ENCODE peak calls at places on chromosomes 13 and 19, in eight cellular contexts. One of them, this sample, is unnamed.

GRCh38 chr13:44470623-44471562 is 97.3 kb downstream of the SERP2 start:
- DNase-seq in psoas muscle: no peak
- DNase-seq in endothelial cell: no peak
- DNase-seq in omental fat pad: no peak
- DNase-seq in brain microvascular endothelial cell: no peak
- DNase-seq in thoracic aorta: no peak
- DNase-seq in choroid plexus epithelial cell: peak; percentile 61
- DNase-seq in dorsolateral prefrontal cortex: no peak
- DNase-seq in this sample: no peak

GRCh38 chr13:105929486-105929885 is 606.0 kb downstream of the EFNB2 start:
- DNase-seq in brain microvascular endothelial cell: no peak
- DNase-seq in psoas muscle: no peak
- DNase-seq in choroid plexus epithelial cell: no peak
- DNase-seq in endothelial cell: no peak
- DNase-seq in thoracic aorta: no peak
- DNase-seq in omental fat pad: no peak
- DNase-seq in dorsolateral prefrontal cortex: no peak
- DNase-seq in this sample: no peak

GRCh38 chr13:113157929-113158747 is at the start of gene PROZ:
- DNase-seq in thoracic aorta: no peak
- DNase-seq in brain microvascular endothelial cell: no peak
- DNase-seq in endothelial cell: no peak
- DNase-seq in omental fat pad: no peak
- DNase-seq in dorsolateral prefrontal cortex: no peak
- DNase-seq in psoas muscle: no peak
- DNase-seq in choroid plexus epithelial cell: no peak
- DNase-seq in this sample: no peak

GRCh38 chr19:38253788-38254187 is 2.4 kb downstream of the PPP1R14A start:
- DNase-seq in endothelial cell: no peak
- DNase-seq in choroid plexus epithelial cell: no peak
- DNase-seq in omental fat pad: no peak
- DNase-seq in psoas muscle: no peak
- DNase-seq in thoracic aorta: no peak
- DNase-seq in brain microvascular endothelial cell: no peak
- DNase-seq in dorsolateral prefrontal cortex: no peak
- DNase-seq in this sample: no peak

GRCh38 chr19:43809762-43810696 is 7.8 kb upstream of the LYPD5 start:
- DNase-seq in dorsolateral prefrontal cortex: no peak
- DNase-seq in psoas muscle: no peak
- DNase-seq in thoracic aorta: no peak
- DNase-seq in brain microvascular endothelial cell: peak; percentile 25
- DNase-seq in choroid plexus epithelial cell: peak; percentile 85
- DNase-seq in endothelial cell: no peak
- DNase-seq in omental fat pad: no peak
- DNase-seq in this sample: no peak

GRCh38 chr13:109707044-109707794 is 79.2 kb downstream of the IRS2 start:
- DNase-seq in choroid plexus epithelial cell: no peak
- DNase-seq in endothelial cell: no peak
- DNase-seq in thoracic aorta: no peak
- DNase-seq in omental fat pad: no peak
- DNase-seq in brain microvascular endothelial cell: no peak
- DNase-seq in psoas muscle: no peak
- DNase-seq in dorsolateral prefrontal cortex: no peak
- DNase-seq in this sample: no peak

GRCh38 chr19:46442808-46443450 is 14.2 kb upstream of the PNMA8C start:
- DNase-seq in psoas muscle: no peak
- DNase-seq in brain microvascular endothelial cell: peak; percentile 59
- DNase-seq in choroid plexus epithelial cell: peak; percentile 79
- DNase-seq in omental fat pad: no peak
- DNase-seq in thoracic aorta: no peak
- DNase-seq in dorsolateral prefrontal cortex: no peak
- DNase-seq in endothelial cell: no peak
- DNase-seq in this sample: no peak

GRCh38 chr19:13795595-13796300 is 505 bp downstream of the ZSWIM4 start:
- DNase-seq in brain microvascular endothelial cell: no peak
- DNase-seq in psoas muscle: peak; percentile 64
- DNase-seq in omental fat pad: no peak
- DNase-seq in dorsolateral prefrontal cortex: no peak
- DNase-seq in endothelial cell: no peak
- DNase-seq in choroid plexus epithelial cell: peak; percentile 30
- DNase-seq in thoracic aorta: no peak
- DNase-seq in this sample: no peak

GRCh38 chr13:109729031-109729870 is 57.1 kb downstream of the IRS2 start:
- DNase-seq in psoas muscle: no peak
- DNase-seq in thoracic aorta: no peak
- DNase-seq in choroid plexus epithelial cell: peak; percentile 47
- DNase-seq in dorsolateral prefrontal cortex: no peak
- DNase-seq in omental fat pad: no peak
- DNase-seq in brain microvascular endothelial cell: no peak
- DNase-seq in endothelial cell: no peak
- DNase-seq in this sample: no peak

GRCh38 chr19:45577111-45577905 is 7.3 kb downstream of the OPA3 start:
- DNase-seq in dorsolateral prefrontal cortex: peak; percentile 30
- DNase-seq in thoracic aorta: no peak
- DNase-seq in brain microvascular endothelial cell: peak; percentile 94
- DNase-seq in choroid plexus epithelial cell: peak; percentile 97
- DNase-seq in endothelial cell: no peak
- DNase-seq in psoas muscle: peak; percentile 80
- DNase-seq in omental fat pad: no peak
- DNase-seq in this sample: no peak

GRCh38 chr19:49502866-49503581 is 6.8 kb downstream of the RPS11 start:
- DNase-seq in psoas muscle: no peak
- DNase-seq in dorsolateral prefrontal cortex: no peak
- DNase-seq in choroid plexus epithelial cell: peak; percentile 88
- DNase-seq in brain microvascular endothelial cell: peak; percentile 47
- DNase-seq in endothelial cell: peak; percentile 35
- DNase-seq in thoracic aorta: no peak
- DNase-seq in omental fat pad: no peak
- DNase-seq in this sample: peak; percentile 56

GRCh38 chr13:72201726-72202125 is 334.7 kb upstream of the DACH1 start:
- DNase-seq in thoracic aorta: no peak
- DNase-seq in endothelial cell: no peak
- DNase-seq in brain microvascular endothelial cell: no peak
- DNase-seq in choroid plexus epithelial cell: no peak
- DNase-seq in omental fat pad: no peak
- DNase-seq in dorsolateral prefrontal cortex: no peak
- DNase-seq in psoas muscle: no peak
- DNase-seq in this sample: no peak

GRCh38 chr19:35318679-35319448 is 10.1 kb upstream of the CD22 start:
- DNase-seq in endothelial cell: no peak
- DNase-seq in omental fat pad: peak; percentile 45
- DNase-seq in psoas muscle: peak; percentile 72
- DNase-seq in thoracic aorta: peak; percentile 13
- DNase-seq in dorsolateral prefrontal cortex: no peak
- DNase-seq in choroid plexus epithelial cell: peak; percentile 52
- DNase-seq in brain microvascular endothelial cell: peak; percentile 49
- DNase-seq in this sample: no peak

DNA sequence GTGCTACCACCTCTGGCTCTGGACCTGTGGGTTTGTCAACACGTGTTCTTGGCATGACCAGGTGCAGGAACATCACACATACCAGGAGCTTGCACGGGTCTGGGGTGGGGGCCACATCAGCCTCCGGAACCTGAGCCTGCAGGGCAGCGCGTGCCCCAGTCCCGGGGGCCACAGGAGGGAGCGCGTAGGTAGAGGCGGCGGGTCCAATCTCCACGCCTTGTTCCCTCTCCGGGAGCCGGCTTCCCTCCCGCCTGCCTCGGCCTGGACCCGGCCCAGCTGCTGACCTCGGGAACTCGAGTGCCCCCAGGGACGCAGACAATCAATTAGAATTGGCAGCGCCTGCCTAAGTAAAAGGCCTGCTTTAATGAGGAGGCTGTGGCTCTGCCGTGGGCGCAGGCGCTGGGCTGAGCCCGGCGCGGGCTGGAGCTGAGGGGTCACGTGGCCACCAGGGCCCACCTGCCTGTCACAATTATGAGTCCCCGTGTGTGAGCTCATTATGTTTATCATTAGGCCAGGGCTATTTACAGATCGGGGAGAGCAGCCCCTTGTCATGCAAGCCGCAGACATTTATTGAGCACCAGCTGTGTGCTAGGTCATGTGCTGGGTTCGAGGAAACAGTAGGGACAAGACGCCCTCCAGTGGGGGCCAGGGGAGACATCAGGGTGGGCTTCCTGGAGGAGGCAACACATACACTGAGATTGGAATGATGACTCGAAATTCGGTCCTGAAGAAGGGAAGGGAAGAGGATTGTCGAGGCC is 32.2 kb upstream of the TNFAIP8L1 start:
- DNase-seq in endothelial cell: no peak
- DNase-seq in choroid plexus epithelial cell: no peak
- DNase-seq in thoracic aorta: no peak
- DNase-seq in omental fat pad: no peak
- DNase-seq in dorsolateral prefrontal cortex: no peak
- DNase-seq in brain microvascular endothelial cell: no peak
- DNase-seq in psoas muscle: peak; percentile 69
- DNase-seq in this sample: no peak
- TF ChIP-seq CTCF in endothelial cell: no peak
- TF ChIP-seq CTCF in choroid plexus epithelial cell: no peak
- TF ChIP-seq CTCF in thoracic aorta: no peak
- TF ChIP-seq CTCF in omental fat pad: no peak
- TF ChIP-seq CTCF in dorsolateral prefrontal cortex: no peak
- TF ChIP-seq CTCF in brain microvascular endothelial cell: no peak
- TF ChIP-seq CTCF in psoas muscle: no peak
- TF ChIP-seq CTCF in this sample: no peak

DNA sequence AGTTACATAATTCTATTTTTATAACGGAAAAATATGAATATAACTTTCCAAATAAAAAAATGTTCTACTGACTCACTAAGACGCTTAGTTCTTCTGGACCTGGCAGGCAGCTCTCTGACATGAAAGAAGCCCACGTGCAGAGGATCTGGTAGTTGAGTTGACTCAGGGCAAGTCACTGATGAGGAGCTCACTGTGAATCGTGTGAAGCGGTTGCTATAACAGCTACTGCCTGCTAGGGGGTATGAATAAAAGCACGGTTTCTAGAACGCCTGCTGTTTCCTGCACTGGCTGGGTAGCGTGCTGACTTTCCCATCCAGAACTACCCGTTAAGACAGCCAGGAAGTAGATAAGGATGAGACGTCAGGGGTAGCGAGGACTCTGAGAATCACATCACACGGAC is 54.7 kb upstream of the WASF3 start:
- DNase-seq in psoas muscle: peak; percentile 64
- DNase-seq in thoracic aorta: no peak
- DNase-seq in choroid plexus epithelial cell: peak; percentile 94
- DNase-seq in brain microvascular endothelial cell: peak; percentile 96
- DNase-seq in endothelial cell: peak; percentile 31
- DNase-seq in dorsolateral prefrontal cortex: no peak
- DNase-seq in omental fat pad: no peak
- DNase-seq in this sample: no peak
- TF ChIP-seq CTCF in psoas muscle: no peak
- TF ChIP-seq CTCF in thoracic aorta: no peak
- TF ChIP-seq CTCF in choroid plexus epithelial cell: peak; percentile 58
- TF ChIP-seq CTCF in brain microvascular endothelial cell: peak; percentile 41
- TF ChIP-seq CTCF in endothelial cell: no peak
- TF ChIP-seq CTCF in dorsolateral prefrontal cortex: no peak
- TF ChIP-seq CTCF in omental fat pad: no peak
- TF ChIP-seq CTCF in this sample: no peak

DNA sequence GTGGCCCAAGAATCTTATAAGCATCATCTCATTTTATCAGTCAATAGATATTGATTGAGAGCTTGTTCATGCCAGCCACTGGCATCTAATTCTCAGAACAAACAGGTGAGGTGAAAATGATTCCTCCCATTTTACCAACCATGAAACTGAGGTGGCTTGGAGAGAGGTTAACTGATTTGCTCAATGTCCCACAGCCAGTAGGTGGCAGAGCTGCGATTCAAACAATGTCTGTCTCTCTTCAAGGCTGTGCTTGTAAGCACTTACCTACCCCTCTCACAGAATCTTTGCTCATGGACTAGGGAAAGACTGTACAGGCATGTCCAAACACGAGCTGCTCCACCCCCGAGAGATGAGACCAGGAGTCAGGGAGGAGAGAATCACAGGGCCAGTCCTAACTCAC is 21.5 kb upstream of the GSX1 start:
- DNase-seq in thoracic aorta: no peak
- DNase-seq in brain microvascular endothelial cell: peak; percentile 8
- DNase-seq in psoas muscle: no peak
- DNase-seq in omental fat pad: no peak
- DNase-seq in choroid plexus epithelial cell: peak; percentile 44
- DNase-seq in endothelial cell: peak; percentile 44
- DNase-seq in dorsolateral prefrontal cortex: no peak
- DNase-seq in this sample: no peak
- TF ChIP-seq CTCF in thoracic aorta: no peak
- TF ChIP-seq CTCF in brain microvascular endothelial cell: peak; percentile 52
- TF ChIP-seq CTCF in psoas muscle: no peak
- TF ChIP-seq CTCF in omental fat pad: no peak
- TF ChIP-seq CTCF in choroid plexus epithelial cell: peak; percentile 65
- TF ChIP-seq CTCF in endothelial cell: no peak
- TF ChIP-seq CTCF in dorsolateral prefrontal cortex: peak; percentile 32
- TF ChIP-seq CTCF in this sample: no peak

GRCh38 chr13:23513460-23513859 is 56.8 kb upstream of the TNFRSF19 start:
- DNase-seq in brain microvascular endothelial cell: no peak
- DNase-seq in omental fat pad: no peak
- DNase-seq in dorsolateral prefrontal cortex: no peak
- DNase-seq in endothelial cell: no peak
- DNase-seq in psoas muscle: no peak
- DNase-seq in choroid plexus epithelial cell: no peak
- DNase-seq in thoracic aorta: no peak
- DNase-seq in this sample: no peak

GRCh38 chr13:23514076-23514475 is 56.1 kb upstream of the TNFRSF19 start:
- DNase-seq in thoracic aorta: no peak
- DNase-seq in omental fat pad: no peak
- DNase-seq in choroid plexus epithelial cell: no peak
- DNase-seq in psoas muscle: no peak
- DNase-seq in endothelial cell: no peak
- DNase-seq in dorsolateral prefrontal cortex: no peak
- DNase-seq in brain microvascular endothelial cell: no peak
- DNase-seq in this sample: no peak

GRCh38 chr13:23515116-23515515 is 55.1 kb upstream of the TNFRSF19 start:
- DNase-seq in psoas muscle: no peak
- DNase-seq in choroid plexus epithelial cell: no peak
- DNase-seq in thoracic aorta: no peak
- DNase-seq in omental fat pad: no peak
- DNase-seq in endothelial cell: no peak
- DNase-seq in dorsolateral prefrontal cortex: no peak
- DNase-seq in brain microvascular endothelial cell: no peak
- DNase-seq in this sample: no peak

GRCh38 chr13:23510979-23511735 is 59.1 kb upstream of the TNFRSF19 start:
- DNase-seq in omental fat pad: no peak
- DNase-seq in endothelial cell: peak; percentile 9
- DNase-seq in psoas muscle: no peak
- DNase-seq in thoracic aorta: no peak
- DNase-seq in choroid plexus epithelial cell: peak; percentile 78
- DNase-seq in dorsolateral prefrontal cortex: no peak
- DNase-seq in brain microvascular endothelial cell: peak; percentile 75
- DNase-seq in this sample: no peak

DNA sequence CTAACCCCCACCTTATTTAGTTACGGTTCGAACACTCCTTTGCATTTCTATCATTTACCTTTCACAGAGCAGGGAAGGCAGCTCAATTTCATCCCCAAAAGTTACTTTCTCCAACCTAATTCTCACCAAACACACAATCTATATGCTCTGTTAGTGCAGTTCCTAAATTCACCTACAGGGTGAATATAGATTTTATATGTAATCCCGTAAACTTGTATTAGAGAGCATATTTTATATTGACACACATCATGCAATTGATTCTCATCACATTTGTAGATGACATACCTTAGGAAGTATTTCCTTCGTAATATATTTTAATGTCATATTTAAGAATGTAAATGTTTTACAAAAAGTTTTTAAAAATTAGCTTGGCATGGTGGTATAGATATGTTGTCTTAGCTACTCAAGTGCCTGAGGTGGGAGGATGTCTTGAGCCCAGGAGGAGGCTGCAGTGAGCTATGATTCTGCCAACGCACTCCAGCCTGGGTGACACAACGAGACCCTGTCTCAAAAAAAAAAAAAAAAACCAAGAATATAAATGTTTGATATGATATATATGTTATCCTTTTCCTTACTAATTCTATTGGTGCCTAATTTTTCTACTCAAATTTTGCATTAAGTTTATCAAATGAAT is 57.3 kb upstream of the TNFRSF19 start:
- DNase-seq in brain microvascular endothelial cell: no peak
- DNase-seq in thoracic aorta: no peak
- DNase-seq in choroid plexus epithelial cell: no peak
- DNase-seq in psoas muscle: no peak
- DNase-seq in omental fat pad: no peak
- DNase-seq in endothelial cell: no peak
- DNase-seq in dorsolateral prefrontal cortex: no peak
- DNase-seq in this sample: no peak
- TF ChIP-seq CTCF in brain microvascular endothelial cell: peak; percentile 2
- TF ChIP-seq CTCF in thoracic aorta: no peak
- TF ChIP-seq CTCF in choroid plexus epithelial cell: no peak
- TF ChIP-seq CTCF in psoas muscle: no peak
- TF ChIP-seq CTCF in omental fat pad: no peak
- TF ChIP-seq CTCF in endothelial cell: peak; percentile 70
- TF ChIP-seq CTCF in dorsolateral prefrontal cortex: peak; percentile 10
- TF ChIP-seq CTCF in this sample: peak; percentile 82

This sample was measured in mesothelial cell of epicardium.